ENCODE peak calls at places on chromosomes 13 and 19, in seven cellular contexts. X is activated T-cell treated with anti-CD3 and anti-CD28 coated beads, Interleukin-2, amount 50 U/mL, for 72 hours; G is anterior cingulate cortex; F is epithelial cell of esophagus; W is WTC11; P is astrocyte of the spinal cord; A is A172. N is an unnamed sample.

GRCh38 chr13:40485611-40486517 is 180.6 kb downstream of the FOXO1 start:
- DNase-seq in P (no peak), F (no peak), G (no peak), X (peak), A (no peak), W (no peak), N (no peak)

GRCh38 chr19:56594783-56595547 is at the start of gene ZNF71:
- DNase-seq in A (peak), F (peak), W (peak), X (peak), G (peak), P (peak), N (peak)

GRCh38 chr13:113929628-113930615 is 44.0 kb downstream of the C13orf46 start:
- DNase-seq in W (peak), G (no peak), P (no peak), F (no peak), A (no peak), X (no peak), N (no peak)

GRCh38 chr19:18023596-18024212 is 15.7 kb downstream of the ARRDC2 start:
- DNase-seq in G (peak), A (no peak), P (peak), W (no peak), F (no peak), X (peak), N (no peak)

GRCh38 chr13:97256343-97256783 is 34.2 kb downstream of the MBNL2 start:
- DNase-seq in P (peak), W (no peak), A (peak), G (no peak), X (no peak), F (peak), N (peak)

GRCh38 chr19:35879770-35880317 is 11.5 kb downstream of the APLP1 start:
- DNase-seq in A (peak), W (peak), P (peak), G (peak), F (peak), X (peak), N (peak)

GRCh38 chr19:12646551-12646950 is 20.0 kb downstream of the MAN2B1 start:
- DNase-seq in A (no peak), F (no peak), W (no peak), X (no peak), P (no peak), G (no peak), N (no peak)

GRCh38 chr13:81184556-81185265 is 843.8 kb upstream of the SPRY2 start:
- DNase-seq in F (no peak), G (no peak), W (no peak), P (peak), X (no peak), A (no peak), N (no peak)

GRCh38 chr13:73687087-73687486 is 447.1 kb downstream of the KLF12 start:
- DNase-seq in W (no peak), A (no peak), F (no peak), G (no peak), X (no peak), P (no peak), N (no peak)

GRCh38 chr19:39126593-39127187 is 1.1 kb downstream of the PAK4 start:
- DNase-seq in F (peak), X (no peak), P (peak), W (no peak), G (no peak), A (peak), N (peak)

GRCh38 chr19:40744554-40745401 is 5.5 kb downstream of the ACTMAP start:
- DNase-seq in P (no peak), W (peak), F (no peak), X (peak), G (no peak), A (no peak), N (no peak)

GRCh38 chr13:40776681-40777165 is 5.7 kb upstream of the MRPS31 start:
- DNase-seq in P (peak), W (no peak), G (no peak), A (peak), X (peak), F (peak), N (no peak)

GRCh38 chr13:100409132-100409531 is 179.5 kb downstream of the GGACT start:
- DNase-seq in A (no peak), X (no peak), P (peak), W (no peak), F (no peak), G (no peak), N (no peak)

GRCh38 chr13:79482271-79482970 is 1.5 kb downstream of the NDFIP2 start:
- DNase-seq in X (no peak), G (no peak), P (peak), W (no peak), F (no peak), A (no peak), N (peak)

GRCh38 chr13:113169277-113170272 is 11.1 kb downstream of the PROZ start:
- DNase-seq in X (no peak), A (no peak), W (no peak), P (no peak), F (no peak), G (no peak), N (no peak)

GRCh38 chr13:23433171-23434153 is at the start of gene SACS:
- DNase-seq in G (no peak), F (peak), X (no peak), W (peak), A (peak), P (peak), N (peak)

GRCh38 chr19:53333071-53333465 is 481 bp upstream of the ZNF845 start:
- DNase-seq in F (no peak), P (no peak), W (peak), X (peak), G (no peak), A (no peak), N (no peak)

GRCh38 chr13:82739881-82740280 is 1142.4 kb downstream of the SLITRK1 start:
- DNase-seq in A (no peak), W (no peak), G (no peak), F (peak), P (no peak), X (no peak), N (no peak)

GRCh38 chr19:47779524-47780214 is 1.2 kb downstream of the SELENOW start:
- DNase-seq in W (no peak), F (no peak), A (no peak), X (no peak), P (no peak), G (no peak), N (no peak)

GRCh38 chr13:30934803-30935202 is 2.3 kb downstream of the TEX26 start:
- DNase-seq in A (no peak), G (no peak), F (no peak), P (no peak), X (no peak), W (no peak), N (no peak)

GRCh38 chr19:4586691-4587090 is 27.2 kb upstream of the SEMA6B start:
- DNase-seq in F (no peak), X (no peak), A (no peak), P (no peak), G (no peak), W (no peak), N (no peak)

N was measured in kidney glomerular epithelial cell.